ENCODE peak calls at places on chromosomes 12 and 14, in four cellular contexts. One of them, this sample, is unnamed.

GRCh38 chr12:112932485-112933151 is 5.7 kb upstream of the OAS3 start:
- DNase-seq in stimulated activated naive CD8-positive, alpha-beta T cell treated with anti-CD3 and anti-CD28 coated beads, Interleukin-15, Interleukin-2, amounts not matched to agents 100 U/mL and 50 U/mL, for 24 hours: no peak
- DNase-seq in RCC 7860: no peak
- DNase-seq in GM04504: no peak
- DNase-seq in this sample: no peak

GRCh38 chr12:80195143-80195726 is 95.9 kb downstream of the OTOGL start:
- DNase-seq in GM04504: peak; percentile 29
- DNase-seq in stimulated activated naive CD8-positive, alpha-beta T cell treated with anti-CD3 and anti-CD28 coated beads, Interleukin-15, Interleukin-2, amounts not matched to agents 100 U/mL and 50 U/mL, for 24 hours: peak; percentile 5
- DNase-seq in RCC 7860: peak; percentile 46
- DNase-seq in this sample: peak; percentile 65

GRCh38 chr14:37551119-37551518 is 43.9 kb downstream of the FOXA1 start:
- DNase-seq in GM04504: no peak
- DNase-seq in stimulated activated naive CD8-positive, alpha-beta T cell treated with anti-CD3 and anti-CD28 coated beads, Interleukin-15, Interleukin-2, amounts not matched to agents 100 U/mL and 50 U/mL, for 24 hours: no peak
- DNase-seq in RCC 7860: no peak
- DNase-seq in this sample: no peak

GRCh38 chr12:109900752-109901580 is 892 bp downstream of the TCHP start:
- DNase-seq in stimulated activated naive CD8-positive, alpha-beta T cell treated with anti-CD3 and anti-CD28 coated beads, Interleukin-15, Interleukin-2, amounts not matched to agents 100 U/mL and 50 U/mL, for 24 hours: peak; percentile 16
- DNase-seq in GM04504: no peak
- DNase-seq in RCC 7860: no peak
- DNase-seq in this sample: no peak

GRCh38 chr14:61280526-61281185 is 482 bp downstream of the TMEM30B start:
- DNase-seq in stimulated activated naive CD8-positive, alpha-beta T cell treated with anti-CD3 and anti-CD28 coated beads, Interleukin-15, Interleukin-2, amounts not matched to agents 100 U/mL and 50 U/mL, for 24 hours: peak; percentile 84
- DNase-seq in RCC 7860: no peak
- DNase-seq in GM04504: no peak
- DNase-seq in this sample: no peak

GRCh38 chr14:94038921-94039629 is 12.9 kb downstream of the OTUB2 start:
- DNase-seq in stimulated activated naive CD8-positive, alpha-beta T cell treated with anti-CD3 and anti-CD28 coated beads, Interleukin-15, Interleukin-2, amounts not matched to agents 100 U/mL and 50 U/mL, for 24 hours: no peak
- DNase-seq in GM04504: no peak
- DNase-seq in RCC 7860: no peak
- DNase-seq in this sample: no peak

GRCh38 chr14:51776102-51776894 is 84.1 kb upstream of the GNG2 start:
- DNase-seq in stimulated activated naive CD8-positive, alpha-beta T cell treated with anti-CD3 and anti-CD28 coated beads, Interleukin-15, Interleukin-2, amounts not matched to agents 100 U/mL and 50 U/mL, for 24 hours: peak; percentile 35
- DNase-seq in RCC 7860: peak; percentile 22
- DNase-seq in GM04504: no peak
- DNase-seq in this sample: peak; percentile 71

GRCh38 chr12:80064951-80065350 is 34.4 kb upstream of the OTOGL start:
- DNase-seq in RCC 7860: no peak
- DNase-seq in GM04504: no peak
- DNase-seq in stimulated activated naive CD8-positive, alpha-beta T cell treated with anti-CD3 and anti-CD28 coated beads, Interleukin-15, Interleukin-2, amounts not matched to agents 100 U/mL and 50 U/mL, for 24 hours: no peak
- DNase-seq in this sample: no peak

This sample was measured in fibroblast of the conjunctiva.